ENCODE peak calls at places on chromosomes 12 and 14, in six cellular contexts. One of them, this sample, is unnamed.

GRCh38 chr14:69625299-69626131 is 14.1 kb downstream of the SUSD6 start:
- DNase-seq in psoas muscle: peak
- DNase-seq in activated naive CD8-positive, alpha-beta T cell treated with anti-CD3 and anti-CD28 coated beads, Interleukin-2, amount 50 U/mL, for 24 hours: peak
- DNase-seq in Kasumi-1: peak
- DNase-seq in cardiac muscle cell: peak
- DNase-seq in NCI-H446 treated with DMSO at 0.1 percent for 48 hours: no peak
- DNase-seq in this sample: no peak

GRCh38 chr12:67288561-67288960 is 19.4 kb downstream of the CAND1 start:
- DNase-seq in psoas muscle: no peak
- DNase-seq in activated naive CD8-positive, alpha-beta T cell treated with anti-CD3 and anti-CD28 coated beads, Interleukin-2, amount 50 U/mL, for 24 hours: no peak
- DNase-seq in Kasumi-1: no peak
- DNase-seq in cardiac muscle cell: no peak
- DNase-seq in NCI-H446 treated with DMSO at 0.1 percent for 48 hours: no peak
- DNase-seq in this sample: no peak

GRCh38 chr14:102786758-102787157 is 9.5 kb downstream of the TRAF3 start:
- DNase-seq in psoas muscle: no peak
- DNase-seq in activated naive CD8-positive, alpha-beta T cell treated with anti-CD3 and anti-CD28 coated beads, Interleukin-2, amount 50 U/mL, for 24 hours: no peak
- DNase-seq in Kasumi-1: no peak
- DNase-seq in cardiac muscle cell: no peak
- DNase-seq in NCI-H446 treated with DMSO at 0.1 percent for 48 hours: no peak
- DNase-seq in this sample: no peak

GRCh38 chr14:90521930-90522483 is 125.2 kb downstream of the CALM1 start:
- DNase-seq in psoas muscle: no peak
- DNase-seq in activated naive CD8-positive, alpha-beta T cell treated with anti-CD3 and anti-CD28 coated beads, Interleukin-2, amount 50 U/mL, for 24 hours: no peak
- DNase-seq in Kasumi-1: no peak
- DNase-seq in cardiac muscle cell: no peak
- DNase-seq in NCI-H446 treated with DMSO at 0.1 percent for 48 hours: no peak
- DNase-seq in this sample: no peak

GRCh38 chr12:57138526-57139272 is 8.7 kb downstream of the LRP1-AS start:
- DNase-seq in psoas muscle: peak
- DNase-seq in activated naive CD8-positive, alpha-beta T cell treated with anti-CD3 and anti-CD28 coated beads, Interleukin-2, amount 50 U/mL, for 24 hours: no peak
- DNase-seq in Kasumi-1: no peak
- DNase-seq in cardiac muscle cell: peak
- DNase-seq in NCI-H446 treated with DMSO at 0.1 percent for 48 hours: no peak
- DNase-seq in this sample: no peak

GRCh38 chr14:93970589-93970966 is 5.8 kb downstream of the ASB2 start:
- DNase-seq in psoas muscle: no peak
- DNase-seq in activated naive CD8-positive, alpha-beta T cell treated with anti-CD3 and anti-CD28 coated beads, Interleukin-2, amount 50 U/mL, for 24 hours: peak
- DNase-seq in Kasumi-1: peak
- DNase-seq in cardiac muscle cell: no peak
- DNase-seq in NCI-H446 treated with DMSO at 0.1 percent for 48 hours: no peak
- DNase-seq in this sample: peak

GRCh38 chr12:113422030-113422900 is at the start of gene SDSL:
- DNase-seq in psoas muscle: peak
- DNase-seq in activated naive CD8-positive, alpha-beta T cell treated with anti-CD3 and anti-CD28 coated beads, Interleukin-2, amount 50 U/mL, for 24 hours: peak
- DNase-seq in Kasumi-1: peak
- DNase-seq in cardiac muscle cell: peak
- DNase-seq in NCI-H446 treated with DMSO at 0.1 percent for 48 hours: peak
- DNase-seq in this sample: peak

GRCh38 chr12:99960312-99960711 is 24.4 kb downstream of the ANKS1B start:
- DNase-seq in psoas muscle: no peak
- DNase-seq in activated naive CD8-positive, alpha-beta T cell treated with anti-CD3 and anti-CD28 coated beads, Interleukin-2, amount 50 U/mL, for 24 hours: no peak
- DNase-seq in Kasumi-1: no peak
- DNase-seq in cardiac muscle cell: peak
- DNase-seq in NCI-H446 treated with DMSO at 0.1 percent for 48 hours: peak
- DNase-seq in this sample: peak

GRCh38 chr12:55934343-55934742 is 3.4 kb downstream of the DGKA start:
- DNase-seq in psoas muscle: no peak
- DNase-seq in activated naive CD8-positive, alpha-beta T cell treated with anti-CD3 and anti-CD28 coated beads, Interleukin-2, amount 50 U/mL, for 24 hours: no peak
- DNase-seq in Kasumi-1: no peak
- DNase-seq in cardiac muscle cell: peak
- DNase-seq in NCI-H446 treated with DMSO at 0.1 percent for 48 hours: no peak
- DNase-seq in this sample: no peak

GRCh38 chr12:4626543-4626942 is 22.3 kb downstream of the AKAP3 start:
- DNase-seq in psoas muscle: no peak
- DNase-seq in activated naive CD8-positive, alpha-beta T cell treated with anti-CD3 and anti-CD28 coated beads, Interleukin-2, amount 50 U/mL, for 24 hours: no peak
- DNase-seq in Kasumi-1: no peak
- DNase-seq in cardiac muscle cell: no peak
- DNase-seq in NCI-H446 treated with DMSO at 0.1 percent for 48 hours: no peak
- DNase-seq in this sample: no peak